ENCODE peak calls at places on chromosomes 13 and 19, in ten cellular contexts. F is lung microvascular endothelial cell, O is A172, D is NCI-H345, B is heart right ventricle, E is left colon, H is EH, L is MCF 10A, N is foreskin fibroblast, X is GM12864. G is an unnamed sample.

GRCh38 chr19:55633866-55634265 is 6.9 kb upstream of the ZNF580 start:
- DNase-seq in F (no peak), O (no peak), D (no peak), B (no peak), E (no peak), H (no peak), L (no peak), N (no peak), X (no peak), G (no peak)

GRCh38 chr19:844300-844971 is 3.6 kb downstream of the PRTN3 start:
- DNase-seq in F (no peak), O (no peak), D (peak), B (no peak), E (no peak), H (no peak), L (peak), N (no peak), X (no peak), G (no peak)

GRCh38 chr19:30997222-30997621 is 352.0 kb downstream of the TSHZ3 start:
- DNase-seq in F (no peak), O (no peak), D (no peak), B (no peak), E (no peak), H (no peak), L (no peak), N (no peak), X (no peak), G (no peak)

GRCh38 chr13:74062933-74063332 is 71.3 kb downstream of the KLF12 start:
- DNase-seq in F (peak), O (no peak), D (no peak), B (peak), E (peak), H (peak), L (no peak), N (peak), X (peak), G (peak)

GRCh38 chr13:57629821-57630235 is 1.7 kb upstream of the PCDH17 start:
- DNase-seq in F (peak), O (no peak), D (peak), B (peak), E (no peak), H (peak), L (no peak), N (peak), X (no peak), G (peak)

GRCh38 chr13:85386424-85386823 is 412.8 kb downstream of the SLITRK6 start:
- DNase-seq in F (no peak), O (no peak), D (peak), B (no peak), E (no peak), H (no peak), L (no peak), N (no peak), X (no peak), G (no peak)

GRCh38 chr13:97460004-97460756 is 26.2 kb downstream of the RAP2A start:
- DNase-seq in F (no peak), O (no peak), D (peak), B (no peak), E (no peak), H (peak), L (no peak), N (no peak), X (peak), G (no peak)

GRCh38 chr13:73598021-73598712 is 536.0 kb downstream of the KLF12 start:
- DNase-seq in F (no peak), O (peak), D (no peak), B (no peak), E (no peak), H (peak), L (peak), N (peak), X (no peak), G (no peak)

GRCh38 chr19:33794578-33795369 is 1.9 kb upstream of the KCTD15 start:
- DNase-seq in F (peak), O (no peak), D (no peak), B (no peak), E (no peak), H (peak), L (no peak), N (peak), X (no peak), G (no peak)

GRCh38 chr13:42992585-42993122 is 613 bp upstream of the EPSTI1 start:
- DNase-seq in F (peak), O (no peak), D (no peak), B (no peak), E (no peak), H (peak), L (no peak), N (no peak), X (no peak), G (peak)

GRCh38 chr13:40586886-40587285 is 79.6 kb downstream of the FOXO1 start:
- DNase-seq in F (no peak), O (no peak), D (no peak), B (no peak), E (no peak), H (no peak), L (no peak), N (peak), X (no peak), G (no peak)

GRCh38 chr13:84137292-84137691 is 255.0 kb upstream of the SLITRK1 start:
- DNase-seq in F (no peak), O (peak), D (no peak), B (no peak), E (no peak), H (peak), L (no peak), N (no peak), X (no peak), G (peak)

GRCh38 chr13:25920931-25921330 is 130.9 kb downstream of the SHISA2 start:
- DNase-seq in F (no peak), O (no peak), D (no peak), B (no peak), E (no peak), H (no peak), L (peak), N (no peak), X (no peak), G (no peak)

GRCh38 chr13:112103971-112104872 is 37.3 kb downstream of the SOX1 start:
- DNase-seq in F (no peak), O (no peak), D (no peak), B (no peak), E (no peak), H (no peak), L (no peak), N (no peak), X (no peak), G (no peak)

GRCh38 chr13:108428691-108429090 is 159.2 kb downstream of the TNFSF13B start:
- DNase-seq in F (no peak), O (no peak), D (no peak), B (no peak), E (no peak), H (no peak), L (no peak), N (no peak), X (no peak), G (no peak)

GRCh38 chr19:38252935-38253691 is 3.1 kb downstream of the PPP1R14A start:
- DNase-seq in F (no peak), O (no peak), D (no peak), B (peak), E (no peak), H (no peak), L (no peak), N (no peak), X (no peak), G (no peak)

GRCh38 chr19:1369214-1369805 is 14.4 kb upstream of the NDUFS7 start:
- DNase-seq in F (no peak), O (no peak), D (no peak), B (no peak), E (no peak), H (no peak), L (no peak), N (no peak), X (no peak), G (no peak)

GRCh38 chr19:6767081-6767356 is 216 bp downstream of the SH2D3A start:
- DNase-seq in F (no peak), O (no peak), D (peak), B (no peak), E (no peak), H (no peak), L (peak), N (no peak), X (no peak), G (no peak)

GRCh38 chr13:89748716-89749115 is 1598.8 kb upstream of the MIR17HG start:
- DNase-seq in F (no peak), O (no peak), D (peak), B (no peak), E (no peak), H (no peak), L (peak), N (no peak), X (no peak), G (no peak)

GRCh38 chr19:1252818-1253513 is 4.6 kb downstream of the MIDN start:
- DNase-seq in F (peak), O (peak), D (peak), B (peak), E (peak), H (peak), L (peak), N (peak), X (no peak), G (peak)

GRCh38 chr19:16359074-16359473 is 34.4 kb downstream of the KLF2 start:
- DNase-seq in F (peak), O (no peak), D (no peak), B (no peak), E (no peak), H (no peak), L (no peak), N (no peak), X (no peak), G (no peak)

GRCh38 chr19:8487137-8487851 is 15.1 kb downstream of the PRAM1 start:
- DNase-seq in F (no peak), O (no peak), D (no peak), B (no peak), E (no peak), H (no peak), L (no peak), N (no peak), X (no peak), G (peak)

GRCh38 chr13:44181938-44182337 is 191.7 kb upstream of the SERP2 start:
- DNase-seq in F (no peak), O (peak), D (no peak), B (no peak), E (no peak), H (no peak), L (peak), N (no peak), X (no peak), G (no peak)

GRCh38 chr13:29523199-29523931 is 72.1 kb downstream of the SLC7A1 start:
- DNase-seq in F (no peak), O (no peak), D (no peak), B (peak), E (no peak), H (peak), L (no peak), N (peak), X (no peak), G (no peak)

GRCh38 chr13:90510319-90510718 is 837.2 kb upstream of the MIR17HG start:
- DNase-seq in F (no peak), O (no peak), D (no peak), B (no peak), E (no peak), H (peak), L (no peak), N (no peak), X (no peak), G (no peak)

GRCh38 chr13:111626371-111627305 is 306.2 kb downstream of the TEX29 start:
- DNase-seq in F (no peak), O (no peak), D (no peak), B (no peak), E (no peak), H (no peak), L (no peak), N (no peak), X (no peak), G (no peak)

GRCh38 chr13:49810825-49811526 is 18.5 kb upstream of the KPNA3 start:
- DNase-seq in F (no peak), O (no peak), D (no peak), B (no peak), E (no peak), H (peak), L (peak), N (peak), X (no peak), G (no peak)

GRCh38 chr13:75685239-75685697 is 49.1 kb downstream of the LMO7 start:
- DNase-seq in F (peak), O (peak), D (peak), B (no peak), E (no peak), H (peak), L (peak), N (peak), X (no peak), G (no peak)

GRCh38 chr19:50968709-50969412 is 530 bp downstream of the KLK6 start:
- DNase-seq in F (no peak), O (no peak), D (no peak), B (no peak), E (no peak), H (no peak), L (no peak), N (no peak), X (no peak), G (no peak)

GRCh38 chr19:2540646-2541454 is 64.9 kb downstream of the GADD45B start:
- DNase-seq in F (peak), O (peak), D (no peak), B (peak), E (peak), H (peak), L (peak), N (peak), X (no peak), G (no peak)

GRCh38 chr19:19402656-19403372 is 2.7 kb upstream of the GATAD2A start:
- DNase-seq in F (no peak), O (no peak), D (no peak), B (no peak), E (no peak), H (peak), L (peak), N (peak), X (no peak), G (no peak)